ENCODE peak calls at places on chromosomes 6 and 20, in eight cellular contexts. H, M, V, Z, C, L, E and Q are unnamed samples.

GRCh38 chr20:46826343-46826984 is 68.2 kb upstream of the EYA2 start:
- DNase-seq in E (no peak), L (no peak), C (no peak), Z (no peak), H (peak), V (no peak), M (no peak), Q (no peak)

GRCh38 chr6:108588586-108588985 is 27.9 kb downstream of the FOXO3 start:
- DNase-seq in H (peak), L (no peak), M (no peak), E (no peak), V (no peak), Z (no peak), C (no peak), Q (no peak)

GRCh38 chr6:163777379-163777686 is 362.8 kb downstream of the QKI start:
- DNase-seq in L (no peak), Z (no peak), V (no peak), H (no peak), C (no peak), M (no peak), E (no peak), Q (no peak)

GRCh38 chr20:46552460-46553420 is 2.3 kb upstream of the OCSTAMP start:
- DNase-seq in H (no peak), L (no peak), V (no peak), E (no peak), M (no peak), C (no peak), Z (no peak), Q (no peak)

GRCh38 chr20:9359561-9360308 is 154.7 kb upstream of the LAMP5 start:
- DNase-seq in Z (no peak), C (peak), V (no peak), H (peak), L (no peak), E (peak), M (no peak), Q (peak)

GRCh38 chr20:16580127-16580526 is 6.9 kb upstream of the KIF16B start:
- DNase-seq in L (no peak), V (no peak), H (peak), E (no peak), M (no peak), C (no peak), Z (no peak), Q (no peak)

GRCh38 chr6:22041797-22042489 is 254.9 kb downstream of the PRL start:
- DNase-seq in Z (no peak), L (no peak), C (no peak), E (no peak), M (no peak), H (peak), V (no peak), Q (no peak)

GRCh38 chr6:52539607-52540006 is 37.3 kb downstream of the TRAM2 start:
- DNase-seq in E (no peak), V (no peak), H (no peak), L (no peak), Z (no peak), C (no peak), M (no peak), Q (no peak)

GRCh38 chr20:5880326-5880725 is 70.0 kb downstream of the TRMT6 start:
- DNase-seq in M (no peak), V (no peak), E (no peak), L (no peak), C (no peak), H (no peak), Z (no peak), Q (no peak)

GRCh38 chr6:86107985-86108384 is 465.3 kb upstream of the SYNCRIP start:
- DNase-seq in L (no peak), M (no peak), Z (no peak), H (no peak), V (no peak), E (no peak), C (no peak), Q (no peak)

GRCh38 chr6:106519460-106520394 is 109.6 kb downstream of the RTN4IP1 start:
- DNase-seq in M (peak), E (no peak), Z (no peak), H (peak), L (peak), C (no peak), V (peak), Q (peak)

GRCh38 chr6:34543421-34543820 is 12.7 kb downstream of the SPDEF start:
- DNase-seq in E (no peak), C (no peak), V (no peak), H (peak), L (no peak), M (no peak), Z (no peak), Q (peak)

GRCh38 chr6:12749531-12750379 is 33.2 kb downstream of the PHACTR1 start:
- DNase-seq in V (no peak), Z (no peak), L (no peak), C (no peak), M (no peak), E (peak), H (peak), Q (no peak)

GRCh38 chr6:33406161-33406560 is 4.7 kb upstream of the PHF1 start:
- DNase-seq in M (no peak), V (no peak), C (no peak), Z (no peak), L (no peak), E (no peak), H (no peak), Q (no peak)

GRCh38 chr6:10144772-10145171 is 270.1 kb downstream of the TFAP2A start:
- DNase-seq in Z (no peak), H (no peak), C (no peak), M (no peak), L (no peak), E (no peak), V (no peak), Q (no peak)

GRCh38 chr6:158784505-158784904 is 34.7 kb downstream of the EZR start:
- DNase-seq in Z (no peak), C (no peak), M (no peak), V (no peak), L (no peak), E (no peak), H (peak), Q (peak)

GRCh38 chr6:81700414-81700813 is 52.1 kb downstream of the TENT5A start:
- DNase-seq in V (no peak), H (no peak), L (no peak), M (no peak), Z (no peak), C (no peak), E (no peak), Q (no peak)

GRCh38 chr6:166582258-166582657 is 4.2 kb downstream of the RAMACL start:
- DNase-seq in C (no peak), L (no peak), V (no peak), E (no peak), Z (no peak), H (no peak), M (no peak), Q (no peak)

GRCh38 chr20:428658-429200 is 20.6 kb downstream of the RBCK1 start:
- DNase-seq in V (no peak), Z (no peak), M (no peak), H (no peak), E (no peak), C (no peak), L (no peak), Q (no peak)

GRCh38 chr20:4951299-4951698 is 50.0 kb downstream of the SLC23A2 start:
- DNase-seq in M (no peak), Z (no peak), C (peak), H (peak), L (no peak), E (no peak), V (no peak), Q (peak)

GRCh38 chr6:128990349-128990748 is 107.4 kb downstream of the LAMA2 start:
- DNase-seq in C (no peak), M (no peak), V (no peak), Z (no peak), E (no peak), H (no peak), L (no peak), Q (no peak)

GRCh38 chr20:3890999-3891929 is 2.1 kb downstream of the PANK2 start:
- DNase-seq in L (no peak), Z (no peak), E (no peak), M (no peak), H (no peak), C (no peak), V (no peak), Q (no peak)

GRCh38 chr20:53736757-53737403 is 143.2 kb upstream of the ZNF217 start:
- DNase-seq in C (no peak), M (no peak), Z (no peak), L (no peak), V (no peak), E (no peak), H (peak), Q (no peak)

GRCh38 chr6:118451839-118452238 is 96.3 kb upstream of the PLN start:
- DNase-seq in E (no peak), Z (no peak), L (no peak), C (no peak), M (no peak), H (no peak), V (no peak), Q (no peak)

GRCh38 chr6:170124150-170124549 is 166.7 kb downstream of the DLL1 start:
- DNase-seq in V (no peak), C (no peak), H (no peak), M (no peak), L (no peak), Z (no peak), E (no peak), Q (no peak)

GRCh38 chr6:121485359-121485809 is 49.9 kb downstream of the GJA1 start:
- DNase-seq in Z (no peak), L (no peak), E (no peak), M (no peak), H (no peak), C (no peak), V (no peak), Q (peak)

GRCh38 chr6:143336446-143337152 is 113.9 kb downstream of the ADAT2 start:
- DNase-seq in H (peak), V (no peak), L (no peak), E (no peak), C (no peak), M (no peak), Z (no peak), Q (no peak)

GRCh38 chr20:52829111-52829510 is 143.0 kb upstream of the TSHZ2 start:
- DNase-seq in C (no peak), E (no peak), Z (no peak), V (no peak), H (no peak), L (no peak), M (no peak), Q (no peak)

GRCh38 chr6:17202526-17202925 is 78.6 kb upstream of the RBM24 start:
- DNase-seq in Z (no peak), L (no peak), C (no peak), M (no peak), E (no peak), V (no peak), H (no peak), Q (no peak)

GRCh38 chr20:15005300-15005986 is 668.0 kb upstream of the FLRT3 start:
- DNase-seq in E (no peak), V (no peak), L (no peak), H (no peak), M (no peak), C (no peak), Z (no peak), Q (no peak)

GRCh38 chr6:16578695-16579094 is 182.6 kb downstream of the ATXN1 start:
- DNase-seq in H (no peak), V (no peak), Z (no peak), M (no peak), L (no peak), C (no peak), E (no peak), Q (no peak)

GRCh38 chr6:129744201-129744879 is 34.4 kb upstream of the ARHGAP18 start:
- DNase-seq in M (no peak), H (peak), V (no peak), L (no peak), C (no peak), E (peak), Z (no peak), Q (peak)